ENCODE peak calls at places on chromosomes 2 and 18, in six cellular contexts. Q, M, W, E, A and U are unnamed samples.

GRCh38 chr2:36235426-36235825 is 120.2 kb upstream of the CRIM1 start:
- DNase-seq in Q (no peak), M (no peak), W (no peak), E (no peak), A (no peak), U (no peak)

GRCh38 chr2:133579295-133579694 is 11.0 kb upstream of the NCKAP5 start:
- DNase-seq in Q (no peak), M (peak; percentile 26), W (peak; percentile 37), E (no peak), A (no peak), U (no peak)

GRCh38 chr2:150811259-150811912 is 323.9 kb upstream of the RND3 start:
- DNase-seq in Q (no peak), M (peak; percentile 59), W (no peak), E (peak; percentile 63), A (no peak), U (no peak)

GRCh38 chr2:26615336-26616031 is 25.7 kb downstream of the CIB4 start:
- DNase-seq in Q (no peak), M (no peak), W (no peak), E (no peak), A (no peak), U (no peak)

GRCh38 chr18:8890957-8891464 is 185.7 kb downstream of the MTCL1 start:
- DNase-seq in Q (no peak), M (peak; percentile 97), W (no peak), E (peak; percentile 94), A (no peak), U (no peak)

GRCh38 chr2:84830095-84830494 is 50.8 kb downstream of the TRABD2A start:
- DNase-seq in Q (peak; percentile 65), M (no peak), W (no peak), E (peak; percentile 24), A (no peak), U (no peak)

GRCh38 chr18:76672627-76673026 is 149.7 kb upstream of the ZNF236 start:
- DNase-seq in Q (no peak), M (peak; percentile 55), W (no peak), E (peak; percentile 36), A (no peak), U (no peak)

GRCh38 chr2:118371500-118371899 is 283.2 kb downstream of the INSIG2 start:
- DNase-seq in Q (no peak), M (peak; percentile 82), W (no peak), E (peak; percentile 76), A (no peak), U (no peak)

GRCh38 chr2:182506606-182507005 is 79.8 kb upstream of the PDE1A start:
- DNase-seq in Q (no peak), M (peak; percentile 67), W (no peak), E (peak; percentile 24), A (no peak), U (no peak)

GRCh38 chr2:39661771-39662325 is 3.9 kb upstream of the TMEM178A start:
- DNase-seq in Q (no peak), M (no peak), W (no peak), E (no peak), A (no peak), U (no peak)

GRCh38 chr2:234306426-234307173 is 190.3 kb downstream of the ARL4C start:
- DNase-seq in Q (no peak), M (no peak), W (no peak), E (no peak), A (no peak), U (no peak)

GRCh38 chr2:240832205-240832727 is 12.2 kb upstream of the KIF1A start:
- DNase-seq in Q (peak; percentile 69), M (peak; percentile 92), W (peak; percentile 66), E (peak; percentile 76), A (peak; percentile 12), U (peak; percentile 98)

GRCh38 chr2:130187268-130187667 is 5.2 kb downstream of the MZT2B start:
- DNase-seq in Q (no peak), M (no peak), W (no peak), E (no peak), A (no peak), U (no peak)

GRCh38 chr2:75800456-75800855 is 89.7 kb upstream of the GCFC2 start:
- DNase-seq in Q (no peak), M (no peak), W (no peak), E (no peak), A (no peak), U (no peak)

GRCh38 chr18:68611301-68611700 is 103.6 kb downstream of the TMX3 start:
- DNase-seq in Q (no peak), M (no peak), W (no peak), E (no peak), A (no peak), U (no peak)

GRCh38 chr2:179917272-179917671 is 55.9 kb upstream of the ZNF385B start:
- DNase-seq in Q (no peak), M (peak; percentile 81), W (no peak), E (peak; percentile 75), A (no peak), U (no peak)

GRCh38 chr2:8641516-8641915 is 40.3 kb upstream of the ID2 start:
- DNase-seq in Q (no peak), M (no peak), W (no peak), E (peak; percentile 9), A (no peak), U (no peak)

GRCh38 chr2:99662761-99663341 is 173.0 kb upstream of the REV1 start:
- DNase-seq in Q (no peak), M (peak; percentile 94), W (peak; percentile 69), E (peak; percentile 100), A (no peak), U (no peak)

GRCh38 chr2:218257390-218257981 is 3.3 kb upstream of the GPBAR1 start:
- DNase-seq in Q (peak; percentile 71), M (peak; percentile 49), W (no peak), E (no peak), A (peak; percentile 52), U (peak; percentile 58)

GRCh38 chr2:228827056-228827455 is 444.0 kb downstream of the PID1 start:
- DNase-seq in Q (no peak), M (peak; percentile 62), W (no peak), E (peak; percentile 41), A (no peak), U (no peak)

GRCh38 chr18:70072678-70073077 is 125.0 kb upstream of the CD226 start:
- DNase-seq in Q (no peak), M (peak; percentile 16), W (no peak), E (peak; percentile 47), A (no peak), U (no peak)

GRCh38 chr2:176056411-176056810 is 27.4 kb downstream of the EVX2 start:
- DNase-seq in Q (no peak), M (no peak), W (no peak), E (no peak), A (no peak), U (no peak)

GRCh38 chr2:121579326-121579725 is 48.6 kb downstream of the RNU4ATAC start:
- DNase-seq in Q (no peak), M (peak; percentile 20), W (no peak), E (no peak), A (no peak), U (no peak)

GRCh38 chr2:72109291-72109690 is 38.4 kb downstream of the CYP26B1 start:
- DNase-seq in Q (no peak), M (no peak), W (no peak), E (no peak), A (no peak), U (no peak)

GRCh38 chr2:139383532-139383931 is 603.3 kb upstream of the NXPH2 start:
- DNase-seq in Q (no peak), M (no peak), W (no peak), E (no peak), A (no peak), U (no peak)

GRCh38 chr18:623760-624620 is 27.2 kb downstream of the CLUL1 start:
- DNase-seq in Q (peak; percentile 45), M (peak; percentile 85), W (peak; percentile 85), E (peak; percentile 76), A (peak; percentile 78), U (peak; percentile 20)

GRCh38 chr2:60806988-60807681 is 51.1 kb downstream of the PAPOLG start:
- DNase-seq in Q (no peak), M (peak; percentile 87), W (no peak), E (peak; percentile 74), A (peak; percentile 82), U (peak; percentile 48)

GRCh38 chr18:21991081-21991534 is 178.3 kb upstream of the GATA6 start:
- DNase-seq in Q (no peak), M (no peak), W (no peak), E (no peak), A (no peak), U (no peak)

GRCh38 chr2:3942841-3943240 is 239.5 kb downstream of the DCDC2C start:
- DNase-seq in Q (no peak), M (no peak), W (no peak), E (no peak), A (no peak), U (no peak)

GRCh38 chr2:217451634-217452033 is 551.2 kb downstream of the TNS1 start:
- DNase-seq in Q (no peak), M (peak; percentile 47), W (no peak), E (peak; percentile 15), A (no peak), U (no peak)

GRCh38 chr2:152465541-152465940 is 130.6 kb downstream of the FMNL2 start:
- DNase-seq in Q (no peak), M (no peak), W (no peak), E (no peak), A (no peak), U (no peak)

GRCh38 chr2:168245074-168245825 is 2.1 kb downstream of the STK39 start:
- DNase-seq in Q (no peak), M (peak; percentile 4), W (no peak), E (no peak), A (no peak), U (no peak)

GRCh38 chr2:168244318-168244717 is 3.1 kb downstream of the STK39 start:
- DNase-seq in Q (no peak), M (no peak), W (no peak), E (no peak), A (peak; percentile 41), U (peak; percentile 19)

GRCh38 chr2:168241208-168241607 is 6.2 kb downstream of the STK39 start:
- DNase-seq in Q (no peak), M (no peak), W (no peak), E (no peak), A (no peak), U (no peak)

GRCh38 chr2:168241746-168242145 is 5.6 kb downstream of the STK39 start:
- DNase-seq in Q (no peak), M (no peak), W (no peak), E (no peak), A (no peak), U (no peak)

GRCh38 chr2:168243061-168243460 is 4.3 kb downstream of the STK39 start:
- DNase-seq in Q (no peak), M (no peak), W (no peak), E (no peak), A (no peak), U (no peak)
- H3K4me3 ChIP-seq in Q (no peak overlapping the region), M (no peak overlapping the region), W (no peak overlapping the region), E (no peak overlapping the region), A (no peak overlapping the region), U (no peak overlapping the region)

GRCh38 chr2:219514196-219514761 is at the start of gene ASIC4:
- DNase-seq in Q (no peak), M (no peak), W (no peak), E (no peak), A (peak; percentile 31), U (no peak)
- H3K4me3 ChIP-seq in Q (no peak within 1 kb of the TSS), M (no peak within 1 kb of the TSS), W (no peak within 1 kb of the TSS), E (no peak within 1 kb of the TSS), A (no peak within 1 kb of the TSS), U (no peak within 1 kb of the TSS)

GRCh38 chr2:112633708-112634107 is 12.0 kb upstream of the SLC20A1 start:
- DNase-seq in Q (no peak), M (no peak), W (no peak), E (no peak), A (no peak), U (no peak)
- H3K4me3 ChIP-seq in Q (no peak overlapping the region), M (no peak overlapping the region), W (no peak overlapping the region), E (no peak overlapping the region), A (no peak overlapping the region), U (peak overlapping the region; percentile 6)

GRCh38 chr2:105771841-105772240 is 27.1 kb downstream of the NCK2 start:
- DNase-seq in Q (no peak), M (no peak), W (no peak), E (no peak), A (no peak), U (no peak)
- H3K4me3 ChIP-seq in Q (no peak overlapping the region), M (no peak overlapping the region), W (no peak overlapping the region), E (no peak overlapping the region), A (no peak overlapping the region), U (no peak overlapping the region)